ENCODE peak calls at places on chromosomes 13 and 19, in seven cellular contexts. K, O, B, S, N, C and E are unnamed samples.

GRCh38 chr13:28716511-28716910 is 2.3 kb downstream of the SLC46A3 start:
- DNase-seq in N (peak; percentile 88), C (peak; percentile 83), B (peak; percentile 65), S (peak; percentile 35), O (no peak), K (no peak), E (peak; percentile 56)

GRCh38 chr19:5326986-5327623 is 13.5 kb downstream of the PTPRS start:
- DNase-seq in N (no peak), S (no peak), K (no peak), C (no peak), O (no peak), B (no peak), E (no peak)

GRCh38 chr13:110916671-110917142 is 1.8 kb upstream of the ANKRD10 start:
- DNase-seq in S (no peak), C (peak; percentile 79), B (no peak), O (no peak), K (no peak), N (peak; percentile 80), E (no peak)

GRCh38 chr19:53158119-53158656 is 665 bp downstream of the ZNF347 start:
- DNase-seq in O (peak; percentile 2), S (peak; percentile 38), N (peak; percentile 42), C (peak; percentile 15), K (no peak), B (peak; percentile 40), E (peak; percentile 31)

GRCh38 chr19:18239303-18239702 is 13.1 kb upstream of the PDE4C start:
- DNase-seq in C (no peak), O (no peak), N (peak; percentile 12), K (no peak), S (no peak), B (no peak), E (no peak)

GRCh38 chr19:47230122-47230920 is 678 bp downstream of the BBC3 start:
- DNase-seq in B (peak; percentile 71), O (peak; percentile 70), C (peak; percentile 18), S (peak; percentile 77), K (peak; percentile 87), N (peak; percentile 51), E (peak; percentile 63)

GRCh38 chr13:51729853-51730553 is 74.0 kb downstream of the DHRS12 start:
- DNase-seq in S (peak; percentile 69), N (peak; percentile 88), B (no peak), O (no peak), K (no peak), C (peak; percentile 90), E (no peak)

GRCh38 chr19:38551450-38551813 is 66.3 kb downstream of the MAP4K1 start:
- DNase-seq in K (no peak), C (no peak), N (no peak), S (no peak), O (no peak), B (no peak), E (no peak)

GRCh38 chr19:6071103-6071485 is 39.2 kb downstream of the RFX2 start:
- DNase-seq in K (no peak), B (no peak), C (peak; percentile 78), N (peak; percentile 72), S (no peak), O (no peak), E (no peak)

GRCh38 chr13:113996912-113997745 is 23.3 kb upstream of the C13orf46 start:
- DNase-seq in K (no peak), B (no peak), O (no peak), S (peak; percentile 11), C (no peak), N (no peak), E (no peak)

GRCh38 chr19:40982594-40983101 is 8.4 kb upstream of the CYP2B6 start:
- DNase-seq in C (peak; percentile 32), B (no peak), N (peak; percentile 24), S (no peak), O (no peak), K (no peak), E (no peak)

GRCh38 chr19:53867225-53868090 is at the start of gene MYADM:
- DNase-seq in K (peak; percentile 100), B (peak; percentile 99), S (peak; percentile 98), N (peak; percentile 99), O (peak; percentile 100), C (peak; percentile 97), E (peak; percentile 100)

GRCh38 chr19:13286195-13286985 is 136.2 kb downstream of the IER2 start:
- DNase-seq in K (no peak), B (no peak), N (no peak), S (no peak), C (no peak), O (no peak), E (no peak)

GRCh38 chr19:48468806-48469055 is 438 bp upstream of the CYTH2 start:
- DNase-seq in O (no peak), C (no peak), S (no peak), B (no peak), N (no peak), K (no peak), E (peak; percentile 100)

GRCh38 chr19:47699360-47699917 is 13.8 kb upstream of the EHD2 start:
- DNase-seq in C (peak; percentile 34), K (peak; percentile 36), S (peak; percentile 55), B (no peak), O (peak; percentile 39), N (peak; percentile 47), E (peak; percentile 51)

GRCh38 chr19:4077800-4078683 is 11.3 kb upstream of the ZBTB7A start:
- DNase-seq in S (peak; percentile 76), K (peak; percentile 56), O (peak; percentile 40), C (no peak), B (peak; percentile 87), N (peak; percentile 60), E (peak; percentile 57)

GRCh38 chr13:100176781-100177389 is 88.0 kb downstream of the PCCA start:
- DNase-seq in C (peak; percentile 54), B (no peak), K (no peak), S (no peak), N (peak; percentile 68), O (no peak), E (no peak)

GRCh38 chr19:17719730-17720486 is 628 bp downstream of the MAP1S start:
- DNase-seq in N (no peak), K (no peak), S (no peak), C (no peak), B (no peak), O (no peak), E (peak; percentile 73)

GRCh38 chr13:97235549-97236206 is 13.5 kb downstream of the MBNL2 start:
- DNase-seq in C (no peak), O (no peak), B (peak; percentile 57), N (no peak), S (no peak), K (no peak), E (peak; percentile 65)

GRCh38 chr19:16571689-16572331 is 405 bp downstream of the SLC35E1 start:
- DNase-seq in S (no peak), K (no peak), C (peak; percentile 20), B (no peak), N (peak; percentile 20), O (no peak), E (peak; percentile 39)

GRCh38 chr19:16541526-16542044 is 652 bp downstream of the CHERP start:
- DNase-seq in B (no peak), S (no peak), O (no peak), N (peak; percentile 22), K (no peak), C (peak; percentile 11), E (no peak)

GRCh38 chr19:21430674-21431073 is 33.7 kb downstream of the ZNF493 start:
- DNase-seq in B (no peak), N (no peak), S (no peak), O (no peak), K (no peak), C (no peak), E (no peak)

GRCh38 chr13:113860051-113860471 is 3.8 kb downstream of the GAS6 start:
- DNase-seq in O (no peak), K (no peak), N (no peak), C (no peak), S (no peak), B (no peak), E (no peak)

GRCh38 chr19:9952276-9952675 is 16.0 kb upstream of the OLFM2 start:
- DNase-seq in N (no peak), K (no peak), S (no peak), B (no peak), O (no peak), C (no peak), E (no peak)
- H3K27ac ChIP-seq in N (no peak overlapping the region), K (no peak overlapping the region), S (no peak overlapping the region), B (no peak overlapping the region), O (no peak overlapping the region), C (no peak overlapping the region), E (no peak overlapping the region)

DNA sequence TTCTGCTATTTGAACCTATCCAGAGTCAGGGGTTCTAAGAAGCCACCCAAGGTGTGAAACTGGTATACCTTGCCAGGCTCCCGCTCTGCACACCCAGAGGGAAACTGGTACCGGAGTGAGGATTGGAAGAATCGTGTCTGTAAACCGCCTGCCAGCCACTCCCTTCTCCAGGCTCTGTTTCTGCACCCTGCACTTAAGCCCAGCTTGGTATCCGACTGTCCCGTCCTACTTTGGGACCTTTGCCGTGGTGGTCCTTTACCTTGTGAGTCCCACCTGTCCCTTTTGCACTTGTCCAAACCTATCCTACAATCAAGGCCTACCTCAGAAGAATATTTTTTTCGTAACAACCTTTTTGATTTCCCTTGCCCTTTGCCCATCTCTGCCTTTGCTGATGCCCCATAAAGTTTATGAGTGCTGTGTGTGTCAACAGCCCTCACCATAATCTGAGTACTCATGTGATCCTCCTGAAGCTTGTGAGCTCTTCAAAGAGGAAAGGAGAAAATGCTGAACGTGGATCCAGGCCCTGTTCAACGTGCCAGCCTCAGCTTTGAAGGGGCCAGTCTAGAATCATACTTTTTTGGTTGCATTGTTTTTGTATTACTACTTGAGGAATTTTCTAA is 44.6 kb downstream of the GARRE1 start:
- DNase-seq in B (no peak), O (no peak), C (no peak), K (no peak), N (no peak), S (no peak), E (no peak)
- H3K27ac ChIP-seq in B (no peak overlapping the region), O (no peak overlapping the region), C (no peak overlapping the region), K (no peak overlapping the region), N (no peak overlapping the region), S (no peak overlapping the region), E (no peak overlapping the region)

GRCh38 chr13:73224708-73225107 is 165.9 kb downstream of the KLF5 start:
- DNase-seq in S (no peak), K (peak; percentile 17), B (no peak), C (peak; percentile 30), O (no peak), N (peak; percentile 41), E (no peak)

GRCh38 chr13:73218181-73218580 is 159.4 kb downstream of the KLF5 start:
- DNase-seq in C (no peak), B (no peak), O (no peak), S (no peak), N (no peak), K (no peak), E (no peak)

GRCh38 chr13:73222627-73223026 is 163.8 kb downstream of the KLF5 start:
- DNase-seq in C (no peak), O (no peak), S (no peak), N (no peak), B (no peak), K (no peak), E (no peak)

GRCh38 chr13:73223372-73223781 is 164.6 kb downstream of the KLF5 start:
- DNase-seq in K (no peak), S (no peak), C (no peak), B (no peak), O (no peak), N (no peak), E (no peak)

GRCh38 chr13:73220966-73221720 is 162.3 kb downstream of the KLF5 start:
- DNase-seq in O (no peak), S (no peak), N (no peak), C (peak; percentile 41), K (no peak), B (no peak), E (no peak)
- H3K27ac ChIP-seq in O (no peak overlapping the region), S (no peak overlapping the region), N (no peak overlapping the region), C (no peak overlapping the region), K (no peak overlapping the region), B (no peak overlapping the region), E (no peak overlapping the region)

GRCh38 chr19:32291876-32292275 is 53.5 kb upstream of the ZNF507 start:
- DNase-seq in S (no peak), B (no peak), K (no peak), N (no peak), O (no peak), C (no peak), E (no peak)
- H3K27ac ChIP-seq in S (no peak overlapping the region), B (no peak overlapping the region), K (no peak overlapping the region), N (no peak overlapping the region), O (no peak overlapping the region), C (no peak overlapping the region), E (no peak overlapping the region)